ENCODE peak calls at places on chromosome 7, in four cellular contexts. G is PC-3, T is mesothelial cell of epicardium, A is H9. E is an unnamed sample.

GRCh38 chr7:158187055-158187770 is 400.4 kb downstream of the PTPRN2 start:
- DNase-seq in G (no peak), T (no peak), A (no peak), E (no peak)

GRCh38 chr7:12294701-12295100 is 83.6 kb downstream of the TMEM106B start:
- DNase-seq in G (no peak), A (no peak), T (no peak), E (no peak)

GRCh38 chr7:31955021-31955420 is 115.2 kb downstream of the PDE1C start:
- DNase-seq in T (no peak), A (no peak), G (peak), E (no peak)

GRCh38 chr7:105602325-105603305 is 21.3 kb upstream of the EFCAB10 start:
- DNase-seq in A (no peak), G (no peak), T (no peak), E (no peak)

GRCh38 chr7:124765401-124766352 is at the start of gene GPR37:
- DNase-seq in G (peak), A (peak), T (peak), E (no peak)

GRCh38 chr7:34396437-34397064 is 261.5 kb upstream of the NPSR1 start:
- DNase-seq in A (no peak), G (no peak), T (no peak), E (no peak)

GRCh38 chr7:35729061-35729783 is 34.3 kb upstream of the HERPUD2 start:
- DNase-seq in T (no peak), A (no peak), G (no peak), E (no peak)

GRCh38 chr7:131786204-131786603 is 229.8 kb upstream of the PODXL start:
- DNase-seq in T (no peak), G (no peak), A (no peak), E (no peak)

GRCh38 chr7:39127058-39127457 is 149.3 kb downstream of the POU6F2 start:
- DNase-seq in T (no peak), G (no peak), A (no peak), E (no peak)

GRCh38 chr7:105877736-105878135 is 1.3 kb upstream of the ATXN7L1 start:
- DNase-seq in T (no peak), A (no peak), G (no peak), E (no peak)

GRCh38 chr7:43879477-43879876 is 10.2 kb upstream of the MRPS24 start:
- DNase-seq in G (peak), A (no peak), T (no peak), E (peak)

GRCh38 chr7:159065151-159065550 is 79.5 kb downstream of the VIPR2 start:
- DNase-seq in G (no peak), T (no peak), A (no peak), E (no peak)

GRCh38 chr7:126398285-126398684 is 854.5 kb downstream of the GRM8 start:
- DNase-seq in T (no peak), A (no peak), G (no peak), E (no peak)

GRCh38 chr7:77811895-77812685 is 13.5 kb downstream of the PHTF2 start:
- DNase-seq in A (no peak), G (peak), T (no peak), E (peak)

GRCh38 chr7:150361807-150362621 is 6.6 kb upstream of the REPIN1 start:
- DNase-seq in T (no peak), A (no peak), G (no peak), E (no peak)

GRCh38 chr7:86720306-86720705 is 76.6 kb downstream of the GRM3 start:
- DNase-seq in T (no peak), A (no peak), G (no peak), E (no peak)

GRCh38 chr7:136925049-136925448 is 56.6 kb downstream of the CHRM2 start:
- DNase-seq in T (no peak), G (no peak), A (no peak), E (no peak)

GRCh38 chr7:139853576-139854511 is 24.8 kb downstream of the TBXAS1 start:
- DNase-seq in A (no peak), T (no peak), G (peak), E (peak)

GRCh38 chr7:8418627-8419245 is 14.7 kb upstream of the NXPH1 start:
- DNase-seq in G (peak), A (peak), T (peak), E (peak)

GRCh38 chr7:88216276-88216675 is 3.6 kb downstream of the SRI start:
- DNase-seq in T (no peak), A (no peak), G (no peak), E (no peak)

GRCh38 chr7:25527665-25528064 is 299.4 kb upstream of the NPVF start:
- DNase-seq in G (no peak), T (no peak), A (no peak), E (no peak)

DNA sequence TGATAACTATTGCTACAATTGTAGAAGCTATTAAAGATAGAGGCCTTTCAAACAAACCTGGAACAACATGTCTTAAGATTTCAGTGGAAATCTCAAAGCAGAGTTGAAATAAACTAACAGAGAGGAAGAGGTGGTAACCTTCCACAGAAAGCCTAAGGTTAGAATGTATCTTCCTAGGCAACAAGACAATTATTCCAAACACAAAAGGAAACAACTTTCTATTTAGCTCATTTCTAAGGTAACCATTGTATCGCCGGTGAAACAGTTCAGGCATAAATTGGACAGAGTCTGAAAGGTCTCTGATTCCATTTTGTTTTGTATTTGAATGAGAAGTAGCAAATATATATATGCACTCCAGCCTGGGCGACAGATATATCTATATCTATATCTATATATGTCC is 30.7 kb upstream of the HYCC1 start:
- DNase-seq in T (no peak), A (no peak), G (no peak), E (no peak)
- TF ChIP-seq CTCF in T (no peak), A (no peak), G (no peak), E (no peak)

GRCh38 chr7:128383781-128384180 is 22.3 kb upstream of the PRRT4 start:
- DNase-seq in T (no peak), G (peak), A (no peak), E (no peak)

GRCh38 chr7:128379900-128380806 is 18.7 kb upstream of the PRRT4 start:
- DNase-seq in G (no peak), A (no peak), T (no peak), E (no peak)

GRCh38 chr7:128380807-128381130 is 19.3 kb upstream of the PRRT4 start:
- DNase-seq in G (no peak), T (no peak), A (no peak), E (no peak)

GRCh38 chr7:128378637-128379036 is 17.1 kb upstream of the PRRT4 start:
- DNase-seq in G (no peak), T (no peak), A (no peak), E (no peak)

GRCh38 chr7:128381161-128381821 is 19.8 kb upstream of the PRRT4 start:
- DNase-seq in T (no peak), A (peak), G (peak), E (no peak)
- TF ChIP-seq CTCF in T (peak), A (peak), G (peak), E (peak)

GRCh38 chr7:54541941-54542618 is at the start of gene VSTM2A:
- DNase-seq in G (no peak), A (peak), T (peak), E (no peak)
- TF ChIP-seq CTCF in G (no peak), A (peak), T (no peak), E (no peak)

GRCh38 chr7:18356195-18356645 is 139.3 kb upstream of the HDAC9 start:
- DNase-seq in A (no peak), T (no peak), G (peak), E (peak)
- TF ChIP-seq CTCF in A (peak), T (peak), G (peak), E (peak)

GRCh38 chr7:91327341-91327740 is 63.1 kb downstream of the FZD1 start:
- DNase-seq in T (no peak), G (no peak), A (no peak), E (no peak)
- TF ChIP-seq CTCF in T (no peak), G (no peak), A (no peak), E (no peak)

DNA sequence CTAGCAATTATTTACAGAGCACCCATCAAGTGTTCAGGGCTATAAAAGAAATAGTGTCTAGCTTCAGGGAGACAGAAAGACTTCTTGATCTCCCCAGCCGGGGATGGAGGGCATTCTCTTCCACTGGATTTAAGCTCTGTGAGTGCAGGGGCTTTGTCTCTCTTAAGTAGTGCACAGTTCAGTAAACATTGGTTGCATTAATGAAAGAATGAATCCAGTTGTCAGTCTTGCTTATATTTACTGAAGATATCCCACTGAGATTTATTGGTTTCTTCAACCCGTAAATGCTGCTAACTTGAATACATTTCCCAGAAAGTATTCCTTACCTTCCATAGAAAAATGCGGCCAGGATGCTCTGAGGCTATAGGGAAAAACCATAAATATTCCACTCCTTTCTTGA is 41.9 kb downstream of the AUTS2 start:
- DNase-seq in A (no peak), G (no peak), T (no peak), E (no peak)
- TF ChIP-seq CTCF in A (no peak), G (no peak), T (no peak), E (no peak)

GRCh38 chr7:1593091-1593866 is 23.4 kb upstream of the PSMG3 start:
- DNase-seq in A (peak), T (no peak), G (no peak), E (no peak)
- TF ChIP-seq CTCF in A (peak), T (no peak), G (peak), E (peak)

GRCh38 chr7:15554744-15555143 is 7.1 kb downstream of the AGMO start:
- DNase-seq in G (no peak), T (no peak), A (no peak), E (no peak)

GRCh38 chr7:15556706-15557105 is 5.1 kb downstream of the AGMO start:
- DNase-seq in T (no peak), G (no peak), A (no peak), E (no peak)

GRCh38 chr7:15554081-15554480 is 7.7 kb downstream of the AGMO start:
- DNase-seq in T (no peak), G (peak), A (no peak), E (peak)

GRCh38 chr7:15557186-15557585 is 4.6 kb downstream of the AGMO start:
- DNase-seq in T (no peak), A (no peak), G (no peak), E (no peak)

GRCh38 chr7:15555385-15555859 is 6.4 kb downstream of the AGMO start:
- DNase-seq in A (no peak), G (peak), T (no peak), E (peak)
- TF ChIP-seq CTCF in A (no peak), G (peak), T (no peak), E (peak)

GRCh38 chr7:4093035-4093434 is 589.1 kb upstream of the FOXK1 start:
- DNase-seq in G (no peak), T (no peak), A (no peak), E (no peak)
- TF ChIP-seq CTCF in G (no peak), T (no peak), A (no peak), E (no peak)

GRCh38 chr7:17646181-17646956 is 293.9 kb downstream of the SNX13 start:
- DNase-seq in G (peak), T (no peak), A (no peak), E (peak)
- TF ChIP-seq CTCF in G (peak), T (no peak), A (peak), E (peak)